ENCODE peak calls at places on chromosomes 7 and 10, in six cellular contexts. N is DND-41, K is ovary, I is right atrium auricular region, T is endodermal cell, O is heart left ventricle. F is an unnamed sample.

GRCh38 chr10:66183028-66183427 is 742.8 kb upstream of the LRRTM3 start:
- DNase-seq in K (no peak), T (no peak), N (no peak), O (no peak), I (no peak), F (no peak)

GRCh38 chr7:77442631-77443420 is 26.7 kb upstream of the GSAP start:
- DNase-seq in K (no peak), I (no peak), T (no peak), O (no peak), N (no peak), F (no peak)

GRCh38 chr7:146701166-146701565 is 584.6 kb downstream of the CNTNAP2 start:
- DNase-seq in O (no peak), T (no peak), K (no peak), I (no peak), N (no peak), F (no peak)

GRCh38 chr7:114051871-114052324 is 133.1 kb upstream of the PPP1R3A start:
- DNase-seq in I (no peak), T (no peak), O (no peak), N (no peak), K (no peak), F (no peak)

GRCh38 chr7:98810166-98810802 is 59.5 kb downstream of the TMEM130 start:
- DNase-seq in K (no peak), I (no peak), T (no peak), N (no peak), O (no peak), F (no peak)

GRCh38 chr7:143490719-143491306 is 13.1 kb downstream of the TAS2R41 start:
- DNase-seq in N (no peak), T (peak; percentile 87), K (no peak), I (no peak), O (peak; percentile 30), F (peak; percentile 66)

GRCh38 chr10:101226888-101227736 is 2.2 kb downstream of the LBX1 start:
- DNase-seq in N (no peak), K (no peak), T (peak; percentile 77), O (no peak), I (no peak), F (peak; percentile 55)

GRCh38 chr7:153407291-153408046 is 644.7 kb upstream of the DPP6 start:
- DNase-seq in T (no peak), N (no peak), I (no peak), K (no peak), O (no peak), F (no peak)

GRCh38 chr7:1413936-1414639 is 45.2 kb downstream of the MICALL2 start:
- DNase-seq in O (no peak), I (no peak), N (no peak), K (no peak), T (no peak), F (no peak)

GRCh38 chr7:1411414-1411813 is 47.9 kb downstream of the MICALL2 start:
- DNase-seq in O (no peak), I (no peak), N (no peak), T (no peak), K (no peak), F (no peak)

GRCh38 chr7:1410992-1411391 is 48.3 kb downstream of the MICALL2 start:
- DNase-seq in T (no peak), N (no peak), I (no peak), O (no peak), K (no peak), F (no peak)

GRCh38 chr7:1415389-1415990 is 43.8 kb downstream of the MICALL2 start:
- DNase-seq in I (no peak), O (no peak), T (no peak), K (no peak), N (no peak), F (no peak)

GRCh38 chr7:1412322-1413261 is 46.7 kb downstream of the MICALL2 start:
- DNase-seq in T (peak; percentile 98), O (peak; percentile 76), I (no peak), K (peak; percentile 83), N (peak; percentile 34), F (peak; percentile 93)
- H3K27ac ChIP-seq in T (no peak overlapping the region), O (no peak overlapping the region), I (no peak overlapping the region), K (no peak overlapping the region), N (no peak overlapping the region), F (no peak overlapping the region)

GRCh38 chr7:91496251-91496820 is 232.1 kb downstream of the FZD1 start:
- DNase-seq in N (no peak), K (no peak), O (no peak), I (no peak), T (no peak), F (no peak)
- TF ChIP-seq CTCF in N (no peak), K (no peak), O (no peak), I (no peak), T (no peak), F (no peak)

DNA sequence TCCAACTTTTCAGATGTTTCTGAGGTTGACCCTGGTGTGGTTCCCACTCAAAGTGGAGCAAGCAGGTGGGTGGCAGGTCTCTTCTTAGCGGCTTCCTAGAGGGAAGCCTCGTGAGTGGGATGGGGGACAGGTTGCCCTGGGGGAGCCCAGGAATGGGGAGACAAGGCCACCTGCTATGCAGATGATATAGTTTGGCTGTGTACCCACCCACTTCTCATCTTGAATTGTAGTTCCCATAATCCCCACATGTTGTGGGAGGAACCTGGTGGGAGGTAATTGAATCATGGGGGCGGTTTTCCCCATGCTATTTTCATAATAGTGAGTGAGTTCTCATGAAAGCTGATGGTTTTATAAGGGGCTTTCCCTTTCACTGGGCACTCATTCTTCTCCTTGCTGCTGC is 68.3 kb downstream of the KIAA1217 start:
- DNase-seq in N (no peak), O (no peak), I (no peak), T (no peak), K (no peak), F (no peak)
- H3K27ac ChIP-seq in N (no peak overlapping the region), O (peak overlapping the region; percentile 33), I (peak overlapping the region; percentile 92), T (no peak overlapping the region), K (no peak overlapping the region), F (no peak overlapping the region)

GRCh38 chr10:56319386-56319785 is 41.7 kb downstream of the ZWINT start:
- DNase-seq in K (no peak), N (no peak), I (no peak), T (no peak), O (no peak), F (no peak)

GRCh38 chr10:56316603-56317002 is 44.5 kb downstream of the ZWINT start:
- DNase-seq in O (no peak), N (no peak), I (no peak), K (no peak), T (no peak), F (no peak)

GRCh38 chr10:56318816-56319215 is 42.2 kb downstream of the ZWINT start:
- DNase-seq in N (no peak), O (no peak), K (no peak), I (no peak), T (no peak), F (no peak)

DNA sequence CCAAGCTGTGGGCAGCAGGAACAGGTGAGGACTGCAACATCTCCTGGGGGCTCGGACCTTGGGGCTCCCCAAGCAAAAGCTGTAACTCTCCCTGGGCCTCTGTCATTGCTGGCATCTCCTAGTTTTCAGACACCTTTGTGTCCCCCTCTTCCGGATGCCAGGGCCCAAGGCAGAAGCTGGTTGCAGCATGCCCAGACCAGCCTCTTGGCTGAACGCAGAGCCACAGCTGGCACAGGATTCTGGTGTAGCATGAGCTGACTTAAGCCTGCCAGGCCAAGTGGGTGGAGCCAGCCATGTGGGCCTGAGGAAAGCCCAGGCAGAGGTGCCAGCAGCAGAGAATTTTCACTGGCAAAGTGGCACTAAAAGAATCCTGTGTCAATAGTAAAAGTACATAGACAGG is 43.5 kb downstream of the ZWINT start:
- DNase-seq in I (no peak), K (no peak), N (no peak), O (no peak), T (no peak), F (no peak)
- TF ChIP-seq CTCF in I (no peak), K (no peak), N (no peak), O (no peak), T (no peak), F (no peak)

GRCh38 chr7:106056513-106057203 is 55.5 kb downstream of the SYPL1 start:
- DNase-seq in K (peak; percentile 79), I (no peak), O (peak; percentile 71), N (peak; percentile 80), T (peak; percentile 90), F (peak; percentile 81)
- H3K27ac ChIP-seq in K (no peak overlapping the region), I (no peak overlapping the region), O (no peak overlapping the region), N (no peak overlapping the region), T (no peak overlapping the region), F (no peak overlapping the region)

GRCh38 chr7:95845007-95845406 is 72.7 kb downstream of the DYNC1I1 start:
- DNase-seq in O (no peak), N (no peak), T (no peak), I (no peak), K (no peak), F (no peak)

GRCh38 chr7:95847061-95847460 is 74.7 kb downstream of the DYNC1I1 start:
- DNase-seq in I (no peak), T (no peak), O (no peak), K (no peak), N (no peak), F (no peak)

GRCh38 chr7:95840953-95841950 is 68.9 kb downstream of the DYNC1I1 start:
- DNase-seq in K (no peak), N (no peak), O (no peak), T (peak; percentile 66), I (no peak), F (peak; percentile 79)

DNA sequence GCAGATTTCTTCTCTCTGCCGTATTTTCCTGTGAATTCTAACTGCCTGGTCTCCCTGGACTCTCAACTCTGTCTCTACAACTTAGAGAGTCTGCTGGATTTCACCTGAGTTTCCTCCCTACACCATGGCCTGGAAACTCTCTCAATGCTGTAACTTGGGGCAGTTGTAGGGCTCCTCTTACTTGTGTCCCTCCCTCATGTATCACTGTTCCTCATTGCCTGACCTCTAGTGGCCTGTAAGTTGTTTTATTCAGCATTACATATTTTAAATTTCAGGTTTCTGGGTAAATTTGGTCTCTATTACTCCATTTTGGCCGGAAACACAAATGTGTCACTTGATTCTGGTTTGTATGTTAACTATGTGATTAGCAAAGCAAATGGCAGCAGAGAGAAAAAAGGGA is 70.9 kb downstream of the DYNC1I1 start:
- DNase-seq in T (no peak), K (no peak), I (no peak), O (no peak), N (no peak), F (peak; percentile 59)
- TF ChIP-seq CTCF in T (peak; percentile 66), K (no peak), I (no peak), O (no peak), N (no peak), F (peak; percentile 63)

GRCh38 chr10:114603303-114603702 is 54.8 kb downstream of the ABLIM1 start:
- DNase-seq in K (no peak), O (no peak), N (no peak), I (no peak), T (no peak), F (no peak)
- H3K27ac ChIP-seq in K (no peak overlapping the region), O (peak overlapping the region; percentile 58), N (no peak overlapping the region), I (peak overlapping the region; percentile 77), T (no peak overlapping the region), F (no peak overlapping the region)

GRCh38 chr7:41319601-41320000 is 383.3 kb downstream of the INHBA start:
- DNase-seq in N (no peak), I (no peak), K (no peak), O (no peak), T (no peak), F (no peak)

GRCh38 chr7:41312235-41312634 is 390.7 kb downstream of the INHBA start:
- DNase-seq in K (no peak), N (no peak), I (no peak), T (no peak), O (no peak), F (no peak)

GRCh38 chr7:41313171-41313570 is 389.7 kb downstream of the INHBA start:
- DNase-seq in I (no peak), O (no peak), T (no peak), N (no peak), K (no peak), F (no peak)

GRCh38 chr7:41316410-41316809 is 386.5 kb downstream of the INHBA start:
- DNase-seq in N (no peak), K (no peak), I (no peak), O (no peak), T (no peak), F (no peak)

GRCh38 chr7:41315764-41316163 is 387.1 kb downstream of the INHBA start:
- DNase-seq in N (no peak), K (no peak), I (no peak), T (peak; percentile 83), O (no peak), F (peak; percentile 66)
- TF ChIP-seq CTCF in N (peak; percentile 38), K (no peak), I (no peak), T (peak; percentile 81), O (no peak), F (peak; percentile 81)